ENCODE peak calls at places on chromosomes 7 and 10, in six cellular contexts. R is dorsolateral prefrontal cortex; P is RWPE2; Q is ovary; C is GM20000; D is activated naive CD4-positive, alpha-beta T cell. Z is an unnamed sample.
A peak's percentile ranks its signal among the peaks of the same experiment; 100 is the strongest.

GRCh38 chr7:2659556-2660358 is 28.0 kb downstream of the TTYH3 start:
- DNase-seq in R (peak; percentile 70), P (no peak), Q (no peak), C (no peak), D (no peak), Z (no peak)

GRCh38 chr7:101386558-101387199 is 24.0 kb downstream of the COL26A1 start:
- DNase-seq in R (no peak), P (no peak), Q (no peak), C (no peak), D (no peak), Z (no peak)

GRCh38 chr10:21531164-21531563 is 2.9 kb upstream of the MLLT10 start:
- DNase-seq in R (no peak), P (no peak), Q (no peak), C (no peak), D (no peak), Z (no peak)

GRCh38 chr10:47104786-47105385 is 193.7 kb downstream of the PTPN20 start:
- DNase-seq in R (no peak), P (no peak), Q (no peak), C (no peak), D (no peak), Z (no peak)

GRCh38 chr10:92523639-92524038 is 50.3 kb downstream of the IDE start:
- DNase-seq in R (no peak), P (no peak), Q (no peak), C (no peak), D (no peak), Z (no peak)

GRCh38 chr7:7761974-7762769 is 43.8 kb upstream of the RPA3 start:
- DNase-seq in R (no peak), P (no peak), Q (no peak), C (peak; percentile 29), D (no peak), Z (no peak)

GRCh38 chr10:7272008-7272407 is 138.8 kb downstream of the SFMBT2 start:
- DNase-seq in R (no peak), P (no peak), Q (no peak), C (no peak), D (no peak), Z (no peak)

GRCh38 chr7:1693419-1693990 is 23.4 kb downstream of the ELFN1 start:
- DNase-seq in R (no peak), P (peak; percentile 55), Q (no peak), C (no peak), D (no peak), Z (no peak)

GRCh38 chr10:5343561-5343960 is 21.2 kb upstream of the UCN3 start:
- DNase-seq in R (no peak), P (no peak), Q (no peak), C (no peak), D (no peak), Z (no peak)

GRCh38 chr7:57769131-57769530 is 319.2 kb downstream of the ZNF716 start:
- DNase-seq in R (no peak), P (no peak), Q (no peak), C (no peak), D (no peak), Z (no peak)

GRCh38 chr7:84848219-84848973 is 338.5 kb downstream of the SEMA3D start:
- DNase-seq in R (no peak), P (no peak), Q (no peak), C (no peak), D (no peak), Z (no peak)

GRCh38 chr7:18338910-18339309 is 156.6 kb upstream of the HDAC9 start:
- DNase-seq in R (no peak), P (no peak), Q (no peak), C (no peak), D (no peak), Z (no peak)

GRCh38 chr7:154587812-154588211 is 415.1 kb downstream of the PAXIP1 start:
- DNase-seq in R (no peak), P (no peak), Q (no peak), C (no peak), D (no peak), Z (peak; percentile 59)

GRCh38 chr7:90777075-90777864 is 181.1 kb downstream of the CDK14 start:
- DNase-seq in R (no peak), P (no peak), Q (peak; percentile 68), C (peak; percentile 30), D (no peak), Z (no peak)

GRCh38 chr10:98260350-98260749 is 7.6 kb downstream of the LOXL4 start:
- DNase-seq in R (no peak), P (no peak), Q (no peak), C (no peak), D (no peak), Z (no peak)

GRCh38 chr7:104133238-104133637 is 74.6 kb downstream of the ORC5 start:
- DNase-seq in R (no peak), P (no peak), Q (no peak), C (no peak), D (no peak), Z (no peak)

GRCh38 chr10:93357680-93358079 is 124.5 kb downstream of the MYOF start:
- DNase-seq in R (no peak), P (no peak), Q (no peak), C (peak; percentile 39), D (no peak), Z (peak; percentile 9)

GRCh38 chr7:94618134-94618533 is 37.8 kb downstream of the SGCE start:
- DNase-seq in R (no peak), P (no peak), Q (no peak), C (no peak), D (no peak), Z (no peak)

GRCh38 chr10:86888585-86889381 is 68.6 kb downstream of the MMRN2 start:
- DNase-seq in R (no peak), P (no peak), Q (no peak), C (peak; percentile 76), D (no peak), Z (no peak)

GRCh38 chr10:128624656-128625530 is 498.7 kb upstream of the MKI67 start:
- DNase-seq in R (no peak), P (no peak), Q (no peak), C (no peak), D (no peak), Z (no peak)

GRCh38 chr10:116101616-116102015 is 171.4 kb downstream of the GFRA1 start:
- DNase-seq in R (no peak), P (no peak), Q (no peak), C (no peak), D (no peak), Z (no peak)

GRCh38 chr7:146661435-146661834 is 544.8 kb downstream of the CNTNAP2 start:
- DNase-seq in R (no peak), P (no peak), Q (no peak), C (no peak), D (no peak), Z (no peak)

GRCh38 chr7:79553811-79554555 is 100.5 kb upstream of the MAGI2 start:
- DNase-seq in R (no peak), P (no peak), Q (no peak), C (no peak), D (no peak), Z (no peak)

GRCh38 chr10:90138844-90139243 is 437.5 kb downstream of the KIF20B start:
- DNase-seq in R (no peak), P (no peak), Q (no peak), C (no peak), D (no peak), Z (no peak)

GRCh38 chr10:13990392-13990805 is 340.3 kb downstream of the FRMD4A start:
- DNase-seq in R (no peak), P (no peak), Q (peak; percentile 60), C (no peak), D (no peak), Z (no peak)

GRCh38 chr7:25886387-25887240 is 265.4 kb upstream of the NFE2L3 start:
- DNase-seq in R (peak; percentile 55), P (no peak), Q (no peak), C (no peak), D (no peak), Z (no peak)

GRCh38 chr7:35454575-35455385 is 200.9 kb upstream of the TBX20 start:
- DNase-seq in R (no peak), P (peak; percentile 45), Q (peak; percentile 33), C (no peak), D (no peak), Z (no peak)

Z was measured in NCI-H1930.